ENCODE peak calls at places on chromosomes 6 and 20, in six cellular contexts. D is upper lobe of left lung, H is HepG2, G is GM12878, S is K562, U is A549. O is an unnamed sample.

GRCh38 chr6:147693185-147693584 is 184.7 kb downstream of the SAMD5 start:
- ATAC-seq in D (no peak), H (no peak), G (no peak), S (no peak), U (no peak), O (no peak)

GRCh38 chr6:108897371-108897770 is 49.1 kb downstream of the ARMC2 start:
- ATAC-seq in D (no peak), H (no peak), G (no peak), S (no peak), U (no peak), O (no peak)

GRCh38 chr20:38260378-38261053 is at the start of gene KIAA1755:
- ATAC-seq in D (peak; percentile 84), H (peak; percentile 72), G (no peak), S (no peak), U (peak; percentile 32), O (peak; percentile 60)

GRCh38 chr6:108596947-108597346 is 36.2 kb downstream of the FOXO3 start:
- ATAC-seq in D (peak; percentile 39), H (no peak), G (peak; percentile 48), S (no peak), U (no peak), O (no peak)

GRCh38 chr20:57620274-57620990 is at the start of gene ZBP1:
- ATAC-seq in D (no peak), H (no peak), G (peak; percentile 73), S (no peak), U (no peak), O (no peak)

GRCh38 chr6:135161996-135162395 is 19.1 kb upstream of the MYB start:
- ATAC-seq in D (no peak), H (no peak), G (peak; percentile 45), S (no peak), U (no peak), O (no peak)

GRCh38 chr6:128981716-128982115 is 98.8 kb downstream of the LAMA2 start:
- ATAC-seq in D (no peak), H (no peak), G (no peak), S (no peak), U (no peak), O (no peak)

GRCh38 chr6:84033523-84034451 is at the start of gene MRAP2:
- ATAC-seq in D (peak; percentile 81), H (peak; percentile 92), G (peak; percentile 83), S (peak; percentile 95), U (peak; percentile 91), O (peak; percentile 49)

GRCh38 chr20:52204136-52204535 is 12.6 kb upstream of the ZFP64 start:
- ATAC-seq in D (no peak), H (no peak), G (no peak), S (peak; percentile 69), U (no peak), O (no peak)

GRCh38 chr6:142696689-142697088 is 248.3 kb downstream of the HIVEP2 start:
- ATAC-seq in D (no peak), H (peak; percentile 59), G (no peak), S (no peak), U (no peak), O (no peak)

GRCh38 chr6:41200901-41201783 is at the start of gene TREML2:
- ATAC-seq in D (peak; percentile 48), H (no peak), G (peak; percentile 75), S (peak; percentile 80), U (no peak), O (no peak)

GRCh38 chr20:62652894-62653305 is 10.6 kb downstream of the SLCO4A1 start:
- ATAC-seq in D (no peak), H (no peak), G (no peak), S (no peak), U (no peak), O (no peak)

GRCh38 chr20:62651285-62652021 is 9.2 kb downstream of the SLCO4A1 start:
- ATAC-seq in D (peak; percentile 4), H (peak; percentile 8), G (peak; percentile 84), S (peak; percentile 24), U (no peak), O (no peak)

GRCh38 chr20:62653373-62653772 is 11.1 kb downstream of the SLCO4A1 start:
- ATAC-seq in D (no peak), H (no peak), G (no peak), S (no peak), U (no peak), O (no peak)

GRCh38 chr20:62650551-62651284 is 8.4 kb downstream of the SLCO4A1 start:
- ATAC-seq in D (no peak), H (no peak), G (no peak), S (no peak), U (no peak), O (no peak)

GRCh38 chr20:62652051-62652893 is 10.0 kb downstream of the SLCO4A1 start:
- ATAC-seq in D (peak; percentile 95), H (peak; percentile 70), G (peak; percentile 84), S (peak; percentile 81), U (peak; percentile 88), O (peak; percentile 93)
- TF ChIP-seq EP300 in D (peak; percentile 99), H (peak; percentile 14), G (peak; percentile 88), S (peak; percentile 17), U (no peak), O (no peak)

DNA sequence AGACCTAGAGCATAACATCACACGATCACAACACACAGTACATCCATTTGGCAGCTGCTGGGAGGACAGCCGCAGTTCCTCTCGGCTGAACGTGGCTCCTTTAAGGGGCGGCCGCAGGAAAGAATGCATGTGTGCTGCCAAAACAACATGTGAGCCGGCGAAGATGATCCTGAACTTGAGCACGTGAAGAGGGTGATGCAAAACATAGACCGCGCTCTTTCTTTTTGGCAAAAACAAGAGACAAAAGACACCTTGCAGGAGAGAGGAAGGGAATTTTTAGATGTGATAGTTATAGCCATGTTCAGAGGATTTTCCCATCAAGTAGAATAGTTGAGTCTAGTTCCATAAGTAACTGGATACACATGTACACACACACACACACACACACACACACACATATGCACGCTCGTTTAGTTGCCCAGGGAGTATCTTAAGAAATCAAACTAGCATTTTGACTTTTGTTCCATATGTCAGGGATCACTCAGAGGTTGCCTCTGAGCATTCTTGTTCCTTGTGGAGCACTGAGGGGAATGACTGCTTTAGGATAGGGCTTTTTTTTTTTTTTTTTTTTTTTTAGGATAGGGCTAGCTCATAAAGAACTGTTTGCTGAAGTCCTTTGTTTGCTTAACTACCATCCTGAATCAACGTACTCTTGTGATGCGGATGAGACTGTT is 21.7 kb upstream of the RANBP9 start:
- ATAC-seq in D (peak; percentile 84), H (peak; percentile 81), G (no peak), S (peak; percentile 83), U (peak; percentile 78), O (peak; percentile 97)
- TF ChIP-seq EP300 in D (no peak), H (no peak), G (no peak), S (no peak), U (no peak), O (no peak)

GRCh38 chr6:24720604-24721460 is 1.9 kb upstream of the C6orf62 start:
- ATAC-seq in D (peak; percentile 95), H (peak; percentile 96), G (peak; percentile 89), S (peak; percentile 88), U (peak; percentile 96), O (peak; percentile 96)
- TF ChIP-seq EP300 in D (peak; percentile 81), H (peak; percentile 59), G (no peak), S (no peak), U (no peak), O (no peak)

DNA sequence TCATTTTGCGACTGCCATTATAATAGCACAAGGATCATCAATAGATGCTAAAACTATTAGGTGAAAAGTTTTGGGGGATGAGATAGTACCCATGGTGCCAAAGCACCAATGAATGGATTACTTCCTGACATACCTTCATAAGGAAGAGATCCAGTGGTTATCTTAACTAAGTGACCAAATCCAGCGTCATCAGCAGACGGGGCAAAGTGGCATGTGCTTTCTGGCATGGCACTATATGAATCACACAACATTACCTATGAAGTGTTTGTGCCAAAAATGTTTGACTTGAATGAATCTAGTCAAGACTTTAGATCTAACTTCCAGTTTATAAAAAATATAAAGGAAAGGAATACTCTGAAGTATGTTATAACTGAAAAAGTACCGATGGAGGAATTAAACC is 10.8 kb downstream of the TRIM26 start:
- ATAC-seq in D (no peak), H (no peak), G (no peak), S (no peak), U (no peak), O (no peak)
- TF ChIP-seq EP300 in D (no peak), H (no peak), G (no peak), S (no peak), U (no peak), O (no peak)

DNA sequence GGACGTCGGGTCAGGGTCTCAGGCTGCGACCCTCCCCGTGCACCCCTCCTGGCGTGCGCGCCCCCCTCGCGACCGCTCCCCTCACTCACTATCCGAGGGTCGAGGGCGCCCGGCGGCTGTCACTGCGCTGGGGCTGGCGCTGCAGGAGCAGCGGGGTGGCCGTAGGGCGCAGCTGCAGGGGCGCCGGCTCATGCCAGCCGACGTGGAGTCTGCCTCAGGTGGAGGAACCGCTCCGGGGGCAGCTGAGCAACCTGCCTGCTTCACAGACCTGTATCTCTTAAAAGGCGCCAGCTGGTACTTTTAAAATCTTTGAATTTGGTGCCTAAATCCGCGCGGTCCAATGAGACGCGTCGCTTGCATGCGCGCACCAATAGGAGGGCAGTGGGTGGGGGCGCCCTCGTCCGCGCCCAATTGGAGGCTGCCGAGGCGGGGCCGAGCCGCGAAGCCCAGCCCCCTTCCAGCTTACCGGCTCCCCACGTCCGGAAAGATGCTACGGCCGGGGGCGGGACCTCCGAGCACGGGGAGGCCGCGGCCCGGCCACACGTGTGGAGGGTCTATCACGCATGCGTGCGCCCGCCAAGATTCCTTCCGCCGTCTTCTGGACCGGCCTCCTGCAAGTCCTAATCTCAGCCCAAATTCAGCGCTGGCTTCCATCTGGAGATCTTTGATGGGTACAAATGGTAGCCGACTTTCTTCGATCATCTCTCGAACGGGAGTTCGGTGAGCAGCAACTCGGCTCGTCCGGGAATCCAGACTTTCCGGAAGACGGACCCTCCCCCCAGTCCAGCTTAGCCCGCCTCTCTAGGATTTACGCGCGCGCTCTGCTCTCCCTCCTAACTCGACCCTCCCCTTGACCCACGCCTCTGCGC is at the start of gene FBXO5:
- ATAC-seq in D (peak; percentile 97), H (peak; percentile 93), G (peak; percentile 87), S (peak; percentile 88), U (peak; percentile 94), O (peak; percentile 97)
- TF ChIP-seq EP300 in D (no peak), H (no peak), G (no peak), S (no peak), U (no peak), O (no peak)

O was measured in gastroesophageal sphincter.